ENCODE peak calls at places on chromosome 4, in five cellular contexts. O is A549, B is lower lobe of right lung, L is lung, I is IMR-90. V is an unnamed sample. For H3K9me3 and H3K4me1, the result is how much of the 10 kb centered on the place peaks cover.

GRCh38 chr4:143384381-143384994 is 47.8 kb downstream of the GAB1 start:
- DNase-seq in O (no peak), B (peak), L (peak), I (peak), V (no peak)

GRCh38 chr4:102390438-102390837 is 45.2 kb upstream of the SLC39A8 start:
- DNase-seq in O (no peak), B (no peak), L (no peak), I (no peak), V (no peak)

GRCh38 chr4:125045311-125045710 is 269.4 kb upstream of the FAT4 start:
- DNase-seq in O (no peak), B (no peak), L (no peak), I (no peak), V (no peak)

GRCh38 chr4:4852591-4853362 is 6.7 kb upstream of the MSX1 start:
- DNase-seq in O (no peak), B (no peak), L (no peak), I (peak), V (no peak)

GRCh38 chr4:182716207-182716606 is 201.0 kb downstream of the DCTD start:
- DNase-seq in O (no peak), B (no peak), L (no peak), I (no peak), V (no peak)

GRCh38 chr4:186845137-186845842 is 121.6 kb upstream of the FAT1 start:
- DNase-seq in O (peak), B (no peak), L (no peak), I (peak), V (peak)

GRCh38 chr4:69907151-69907550 is 23.7 kb upstream of the CSN1S1 start:
- DNase-seq in O (no peak), B (no peak), L (no peak), I (peak), V (no peak)

GRCh38 chr4:6109842-6110560 is 90.3 kb downstream of the JAKMIP1 start:
- DNase-seq in O (peak), B (no peak), L (no peak), I (no peak), V (peak)

GRCh38 chr4:176872461-176872860 is 79.7 kb upstream of the VEGFC start:
- DNase-seq in O (no peak), B (no peak), L (no peak), I (peak), V (no peak)

GRCh38 chr4:18322111-18322510 is 300.6 kb upstream of the LCORL start:
- DNase-seq in O (no peak), B (no peak), L (no peak), I (no peak), V (no peak)

GRCh38 chr4:139419388-139419914 is 34.5 kb upstream of the RAB33B start:
- DNase-seq in O (no peak), B (no peak), L (peak), I (peak), V (peak)

GRCh38 chr4:26023191-26023972 is 109.4 kb downstream of the SMIM20 start:
- DNase-seq in O (no peak), B (no peak), L (no peak), I (no peak), V (no peak)

GRCh38 chr4:186981161-186981560 is 257.5 kb upstream of the FAT1 start:
- DNase-seq in O (no peak), B (no peak), L (no peak), I (peak), V (no peak)

GRCh38 chr4:139555073-139555704 is 830 bp downstream of the SETD7 start:
- DNase-seq in O (peak), B (peak), L (peak), I (peak), V (peak)

GRCh38 chr4:23728393-23728792 is 161.5 kb downstream of the PPARGC1A start:
- DNase-seq in O (no peak), B (no peak), L (no peak), I (peak), V (no peak)

GRCh38 chr4:76977731-76978350 is 28.3 kb downstream of the SEPTIN11 start:
- DNase-seq in O (no peak), B (no peak), L (no peak), I (peak), V (no peak)

GRCh38 chr4:130468340-130468739 is 1372.4 kb downstream of the C4orf33 start:
- DNase-seq in O (no peak), B (no peak), L (no peak), I (no peak), V (no peak)

GRCh38 chr4:110654254-110654635 is 31.4 kb upstream of the PITX2 start:
- DNase-seq in O (no peak), B (no peak), L (no peak), I (peak), V (no peak)

GRCh38 chr4:114677346-114677979 is 78.9 kb downstream of the UGT8 start:
- DNase-seq in O (no peak), B (no peak), L (no peak), I (no peak), V (no peak)

GRCh38 chr4:95190751-95191436 is 357.9 kb downstream of the UNC5C start:
- DNase-seq in O (no peak), B (no peak), L (no peak), I (no peak), V (no peak)

GRCh38 chr4:102640669-102641068 is 120.1 kb downstream of the MANBA start:
- DNase-seq in O (no peak), B (no peak), L (no peak), I (peak), V (no peak)

GRCh38 chr4:15149842-15150592 is 147.7 kb downstream of the CPEB2 start:
- DNase-seq in O (peak), B (peak), L (peak), I (peak), V (peak)

GRCh38 chr4:31328921-31329320 is 608.8 kb downstream of the PCDH7 start:
- DNase-seq in O (no peak), B (no peak), L (no peak), I (no peak), V (no peak)

GRCh38 chr4:72858328-72858727 is 211.2 kb downstream of the COX18 start:
- DNase-seq in O (peak), B (no peak), L (no peak), I (peak), V (no peak)

GRCh38 chr4:184401397-184402171 is 72.8 kb downstream of the IRF2 start:
- DNase-seq in O (no peak), B (no peak), L (no peak), I (no peak), V (no peak)

GRCh38 chr4:7898385-7898784 is 41.3 kb downstream of the AFAP1 start:
- DNase-seq in O (no peak), B (no peak), L (no peak), I (no peak), V (no peak)

GRCh38 chr4:87476934-87477333 is 52.2 kb downstream of the SPARCL1 start:
- DNase-seq in O (no peak), B (no peak), L (no peak), I (no peak), V (no peak)

GRCh38 chr4:100870940-100871772 is 353.3 kb upstream of the EMCN start:
- DNase-seq in O (no peak), B (no peak), L (no peak), I (no peak), V (peak)

GRCh38 chr4:27791640-27792039 is 931.0 kb downstream of the STIM2 start:
- DNase-seq in O (no peak), B (no peak), L (no peak), I (peak), V (no peak)

GRCh38 chr4:27789768-27790167 is 929.1 kb downstream of the STIM2 start:
- DNase-seq in O (no peak), B (no peak), L (no peak), I (peak), V (no peak)

GRCh38 chr4:27790911-27791310 is 930.3 kb downstream of the STIM2 start:
- DNase-seq in O (no peak), B (no peak), L (no peak), I (peak), V (no peak)

DNA sequence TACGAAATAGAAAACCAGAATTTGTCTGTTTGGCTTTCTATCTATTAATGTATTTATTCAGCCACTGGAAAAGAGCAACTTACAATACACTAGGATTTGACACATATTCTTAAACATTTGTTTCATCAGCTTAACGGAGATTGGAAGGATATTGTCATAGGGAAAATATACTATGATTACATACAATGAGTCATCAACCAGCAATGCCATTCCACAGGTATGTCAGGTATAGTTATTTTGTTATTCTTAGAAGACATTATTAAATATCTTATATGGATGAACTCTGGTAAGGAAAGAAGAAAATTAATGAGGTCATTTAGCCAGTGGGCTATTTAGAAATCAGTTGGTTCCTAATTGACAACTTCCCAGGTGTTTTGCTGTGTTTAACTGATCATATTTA is 926.6 kb downstream of the STIM2 start:
- DNase-seq in O (no peak), B (no peak), L (no peak), I (no peak), V (no peak)
- TF ChIP-seq CTCF in O (no peak), B (no peak), L (no peak), I (no peak), V (no peak)

GRCh38 chr4:1251773-1252066 is 2.8 kb upstream of the CTBP1 start:
- DNase-seq in O (no peak), B (no peak), L (no peak), I (no peak), V (no peak)
- H3K9me3 ChIP-seq in O (half or more), B (under half), L (under half), I (under half), V (under half)

DNA sequence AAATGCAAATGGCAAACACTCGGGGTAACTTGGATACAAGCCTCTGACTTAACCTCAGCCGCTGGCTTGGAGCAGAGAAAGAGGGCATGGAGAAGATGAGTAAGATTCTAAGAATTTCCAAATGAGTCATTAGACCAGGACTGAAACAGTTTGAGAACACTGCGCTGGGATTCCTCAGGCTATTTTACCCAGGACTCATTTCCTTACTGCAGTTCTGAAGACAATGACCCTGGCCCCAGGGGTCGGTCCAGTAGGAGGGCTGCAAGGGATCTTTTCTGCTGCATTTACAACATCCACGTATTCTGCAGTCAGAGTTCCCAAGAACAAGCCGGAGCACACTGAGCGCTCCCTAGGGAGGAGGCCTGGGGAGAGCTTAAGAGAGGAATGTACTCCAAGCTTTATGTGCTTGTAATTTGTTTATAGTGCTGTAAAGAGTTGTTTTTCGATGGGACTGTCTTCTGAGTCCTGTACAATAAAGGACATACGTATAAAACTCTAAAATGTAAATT is 27.3 kb upstream of the SORBS2 start:
- DNase-seq in O (peak), B (no peak), L (no peak), I (peak), V (peak)
- H3K4me1 ChIP-seq in O (under half), B (under half), L (under half), I (under half), V (under half)

DNA sequence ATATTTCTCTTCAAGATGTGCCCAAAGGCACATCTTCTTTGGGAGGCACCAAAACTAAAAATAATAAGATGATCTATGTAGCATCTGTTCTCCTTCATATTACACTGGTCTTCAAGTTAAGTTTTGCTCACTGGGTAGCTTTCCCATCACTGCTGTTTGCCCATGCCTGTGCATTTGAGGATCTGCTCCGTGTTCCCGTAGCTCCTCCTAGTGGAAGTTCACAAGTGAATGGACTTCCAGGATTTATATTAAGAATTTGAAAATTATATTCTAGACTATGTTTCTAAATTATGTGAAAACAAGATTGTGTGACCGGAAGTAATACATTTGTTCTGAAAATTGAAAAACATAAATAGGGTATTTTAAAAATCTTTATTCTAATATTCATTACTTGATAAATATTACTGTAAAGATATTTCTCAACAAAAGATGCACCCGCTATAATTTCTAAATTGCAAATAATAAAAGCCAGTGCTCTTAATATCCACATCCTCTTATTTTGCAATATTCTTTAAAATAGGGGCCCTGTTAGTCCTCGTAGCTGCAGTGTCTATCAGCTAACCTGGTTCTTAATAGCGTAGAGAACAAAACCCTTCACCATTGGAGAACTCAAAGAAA is 147.7 kb downstream of the RBM46 start:
- DNase-seq in O (peak), B (no peak), L (no peak), I (peak), V (no peak)
- TF ChIP-seq CTCF in O (peak), B (no peak), L (no peak), I (peak), V (no peak)

GRCh38 chr4:58679051-58679450 is 1568.9 kb upstream of the IGFBP7 start:
- DNase-seq in O (no peak), B (no peak), L (no peak), I (no peak), V (no peak)
- H3K9me3 ChIP-seq in O (under half), B (under half), L (under half), I (under half), V (under half)

DNA sequence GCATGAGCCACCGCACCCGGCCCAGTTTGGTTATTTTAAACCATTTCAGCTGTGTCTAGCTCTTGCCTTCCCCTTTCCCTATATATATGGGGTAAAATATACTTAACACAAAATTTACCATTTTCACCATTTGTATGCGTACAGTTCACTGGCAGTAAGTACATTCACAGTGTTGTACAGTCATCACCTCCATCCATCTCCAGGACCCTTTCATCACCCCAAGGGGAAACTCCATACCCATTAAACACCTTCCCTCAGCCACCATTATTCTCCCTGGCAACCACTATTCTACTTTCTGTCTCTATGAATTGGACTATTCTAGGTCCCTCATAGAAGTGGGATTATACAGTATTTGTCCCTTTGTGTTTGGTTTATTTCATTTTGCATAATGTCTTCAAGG is 106.4 kb downstream of the TMEM131L start:
- DNase-seq in O (no peak), B (no peak), L (no peak), I (no peak), V (no peak)
- H3K4me1 ChIP-seq in O (under half), B (under half), L (under half), I (under half), V (under half)

DNA sequence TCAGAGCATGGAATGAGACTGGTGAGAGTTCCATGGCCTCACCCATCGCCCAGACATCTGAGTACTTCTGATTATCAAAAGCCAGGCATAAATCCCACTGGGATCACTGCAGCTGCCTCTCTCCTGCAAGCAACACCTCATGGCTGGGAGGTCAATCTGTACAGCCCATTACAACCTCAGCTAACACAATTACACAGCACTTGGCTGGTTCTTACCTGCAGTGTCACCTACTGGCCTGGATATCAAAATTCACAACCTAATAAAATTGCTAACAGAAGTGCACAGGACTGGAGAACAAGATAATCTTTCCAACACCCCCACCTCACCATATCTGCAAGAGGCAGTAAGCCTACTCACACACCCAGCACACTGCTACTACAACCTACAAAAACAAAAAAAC is 341.7 kb upstream of the NDST3 start:
- DNase-seq in O (no peak), B (no peak), L (no peak), I (no peak), V (no peak)
- TF ChIP-seq CTCF in O (no peak), B (no peak), L (no peak), I (no peak), V (no peak)

GRCh38 chr4:116015549-116015948 is 902.1 kb upstream of the NDST4 start:
- DNase-seq in O (no peak), B (no peak), L (no peak), I (no peak), V (no peak)
- H3K9me3 ChIP-seq in O (under half), B (under half), L (under half), I (under half), V (half or more)

GRCh38 chr4:36323801-36324419 is 42.5 kb downstream of the DTHD1 start:
- DNase-seq in O (no peak), B (no peak), L (no peak), I (no peak), V (no peak)

GRCh38 chr4:36325499-36325898 is 44.1 kb downstream of the DTHD1 start:
- DNase-seq in O (no peak), B (no peak), L (no peak), I (no peak), V (peak)

GRCh38 chr4:36321176-36321575 is 39.8 kb downstream of the DTHD1 start:
- DNase-seq in O (no peak), B (no peak), L (no peak), I (no peak), V (no peak)

GRCh38 chr4:36324808-36325207 is 43.4 kb downstream of the DTHD1 start:
- DNase-seq in O (no peak), B (no peak), L (no peak), I (no peak), V (no peak)

DNA sequence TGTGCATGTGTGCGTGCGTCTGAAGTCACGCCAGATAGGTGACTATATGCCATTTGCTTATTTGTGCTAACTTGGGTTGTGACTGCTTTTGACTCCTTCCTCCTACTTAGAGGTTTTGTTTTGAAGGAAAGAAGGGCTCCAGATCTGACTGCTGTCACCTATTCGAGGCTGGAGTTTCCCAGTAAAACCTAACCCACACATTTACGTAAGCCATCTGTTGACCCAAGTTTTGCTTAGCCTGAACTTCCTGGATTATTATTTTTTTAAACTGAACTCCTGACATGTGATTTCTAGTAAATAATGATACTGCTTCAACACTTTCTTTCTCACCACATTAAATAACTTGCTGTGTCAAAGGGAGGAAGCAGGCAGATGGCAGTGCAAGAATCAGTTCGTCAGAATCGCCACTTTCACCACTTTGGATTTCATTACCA is 41.5 kb downstream of the DTHD1 start:
- DNase-seq in O (no peak), B (no peak), L (no peak), I (no peak), V (no peak)
- H3K4me1 ChIP-seq in O (under half), B (under half), L (under half), I (under half), V (under half)

GRCh38 chr4:113330200-113330599 is 280.7 kb downstream of the ANK2 start:
- DNase-seq in O (no peak), B (no peak), L (no peak), I (no peak), V (no peak)

GRCh38 chr4:113331811-113332210 is 282.4 kb downstream of the ANK2 start:
- DNase-seq in O (no peak), B (no peak), L (no peak), I (no peak), V (no peak)

GRCh38 chr4:113325876-113326615 is 276.6 kb downstream of the ANK2 start:
- DNase-seq in O (no peak), B (no peak), L (no peak), I (no peak), V (no peak)

GRCh38 chr4:113327513-113327912 is 278.1 kb downstream of the ANK2 start:
- DNase-seq in O (no peak), B (no peak), L (no peak), I (peak), V (peak)

DNA sequence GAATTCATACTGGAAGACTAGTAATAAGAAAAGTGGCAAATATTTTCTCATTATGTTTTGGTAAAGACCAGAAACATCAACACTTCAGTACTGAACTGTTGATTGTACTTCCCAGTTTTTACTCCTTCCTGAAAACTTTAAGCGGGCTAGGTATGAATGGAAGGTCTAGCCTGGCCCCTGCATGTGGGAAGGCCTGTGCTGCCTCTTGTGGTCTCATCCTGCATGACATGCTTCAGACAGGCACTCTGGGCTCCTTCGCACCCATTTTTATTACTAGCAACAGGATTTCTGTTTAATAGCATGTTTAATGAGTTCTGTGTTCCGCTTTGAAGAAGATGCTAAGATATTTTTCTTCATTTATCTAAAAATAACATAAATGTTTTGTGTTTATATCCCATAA is 279.1 kb downstream of the ANK2 start:
- DNase-seq in O (peak), B (no peak), L (no peak), I (no peak), V (peak)
- TF ChIP-seq CTCF in O (no peak), B (peak), L (no peak), I (peak), V (no peak)

V was measured in mucosa of descending colon.